ENCODE peak calls at places on chromosomes 1 and 21, in four cellular contexts. One of them, this sample, is unnamed.

GRCh38 chr1:88061106-88061829 is 622.8 kb upstream of the PKN2 start:
- DNase-seq in GM12878: no peak
- DNase-seq in K562: no peak
- DNase-seq in HepG2: peak
- DNase-seq in this sample: peak

GRCh38 chr1:109783436-109783835 is 19.7 kb upstream of the EPS8L3 start:
- DNase-seq in K562: no peak
- DNase-seq in HepG2: no peak
- DNase-seq in GM12878: no peak
- DNase-seq in this sample: no peak

GRCh38 chr1:110245876-110246620 is 35.9 kb downstream of the KCNC4 start:
- DNase-seq in GM12878: no peak
- DNase-seq in HepG2: no peak
- DNase-seq in K562: no peak
- DNase-seq in this sample: no peak

GRCh38 chr1:21859669-21860179 is 47.7 kb downstream of the LDLRAD2 start:
- DNase-seq in K562: no peak
- DNase-seq in HepG2: no peak
- DNase-seq in GM12878: no peak
- DNase-seq in this sample: no peak

GRCh38 chr1:13543451-13543911 is 29.7 kb upstream of the LRRC38 start:
- DNase-seq in K562: no peak
- DNase-seq in HepG2: no peak
- DNase-seq in GM12878: no peak
- DNase-seq in this sample: no peak

GRCh38 chr1:240478536-240478935 is 133.4 kb downstream of the GREM2 start:
- DNase-seq in K562: no peak
- DNase-seq in HepG2: no peak
- DNase-seq in GM12878: no peak
- DNase-seq in this sample: no peak

GRCh38 chr1:8082945-8083344 is 56.8 kb upstream of the ERRFI1 start:
- DNase-seq in K562: no peak
- DNase-seq in HepG2: peak
- DNase-seq in GM12878: no peak
- DNase-seq in this sample: no peak

GRCh38 chr1:231734417-231734816 is 107.8 kb downstream of the DISC1 start:
- DNase-seq in K562: no peak
- DNase-seq in HepG2: no peak
- DNase-seq in GM12878: no peak
- DNase-seq in this sample: no peak

GRCh38 chr1:192904438-192904895 is 95.6 kb downstream of the RGS2 start:
- DNase-seq in HepG2: no peak
- DNase-seq in GM12878: no peak
- DNase-seq in K562: no peak
- DNase-seq in this sample: no peak

GRCh38 chr21:42187976-42188653 is 30.8 kb upstream of the ABCG1 start:
- DNase-seq in GM12878: peak
- DNase-seq in K562: no peak
- DNase-seq in HepG2: no peak
- DNase-seq in this sample: no peak

GRCh38 chr1:234683856-234684632 is 74.1 kb upstream of the IRF2BP2 start:
- DNase-seq in HepG2: peak
- DNase-seq in GM12878: no peak
- DNase-seq in K562: no peak
- DNase-seq in this sample: no peak

GRCh38 chr21:43639470-43640178 is 19.7 kb downstream of the HSF2BP start:
- DNase-seq in GM12878: no peak
- DNase-seq in HepG2: peak
- DNase-seq in K562: no peak
- DNase-seq in this sample: no peak

GRCh38 chr1:36771678-36772284 is 262.5 kb downstream of the GRIK3 start:
- DNase-seq in K562: no peak
- DNase-seq in GM12878: no peak
- DNase-seq in HepG2: no peak
- DNase-seq in this sample: no peak

GRCh38 chr1:18913065-18913502 is 10.7 kb upstream of the ALDH4A1 start:
- DNase-seq in HepG2: peak
- DNase-seq in GM12878: no peak
- DNase-seq in K562: peak
- DNase-seq in this sample: peak

GRCh38 chr1:196372896-196373536 is 235.2 kb downstream of the KCNT2 start:
- DNase-seq in GM12878: no peak
- DNase-seq in K562: peak
- DNase-seq in HepG2: peak
- DNase-seq in this sample: peak

GRCh38 chr1:206557636-206558473 is 50.5 kb downstream of the RASSF5 start:
- DNase-seq in GM12878: no peak
- DNase-seq in K562: no peak
- DNase-seq in HepG2: no peak
- DNase-seq in this sample: no peak

DNA sequence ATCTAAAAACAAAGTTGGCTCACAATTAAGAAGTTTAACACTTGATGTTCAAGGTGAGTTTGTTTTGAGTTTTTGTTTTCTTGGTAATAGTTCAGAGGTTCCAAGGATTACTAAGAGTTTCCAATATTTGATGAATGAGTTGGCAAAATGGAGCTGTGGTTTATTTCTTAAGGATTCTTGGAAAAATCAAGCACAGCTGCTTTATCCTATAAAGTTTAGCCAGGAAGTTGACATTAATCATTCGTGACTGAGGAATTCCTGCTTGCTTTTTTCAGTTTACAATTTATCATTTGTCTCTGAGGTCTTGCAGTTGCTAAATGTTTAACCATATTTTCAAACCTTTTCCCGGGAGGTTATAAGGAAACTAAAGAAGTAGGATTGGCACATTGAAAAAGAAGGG is 15.2 kb downstream of the VCAM1 start:
- DNase-seq in GM12878: no peak
- DNase-seq in HepG2: no peak
- DNase-seq in K562: no peak
- DNase-seq in this sample: no peak
- TF ChIP-seq TARDBP in GM12878: no peak
- TF ChIP-seq TARDBP in HepG2: no peak
- TF ChIP-seq TARDBP in K562: no peak
- TF ChIP-seq TARDBP in this sample: no peak

GRCh38 chr1:181352695-181353094 is 130.6 kb upstream of the CACNA1E start:
- DNase-seq in HepG2: no peak
- DNase-seq in GM12878: no peak
- DNase-seq in K562: no peak
- DNase-seq in this sample: no peak
- TF ChIP-seq TARDBP in HepG2: no peak
- TF ChIP-seq TARDBP in GM12878: no peak
- TF ChIP-seq TARDBP in K562: no peak
- TF ChIP-seq TARDBP in this sample: no peak

DNA sequence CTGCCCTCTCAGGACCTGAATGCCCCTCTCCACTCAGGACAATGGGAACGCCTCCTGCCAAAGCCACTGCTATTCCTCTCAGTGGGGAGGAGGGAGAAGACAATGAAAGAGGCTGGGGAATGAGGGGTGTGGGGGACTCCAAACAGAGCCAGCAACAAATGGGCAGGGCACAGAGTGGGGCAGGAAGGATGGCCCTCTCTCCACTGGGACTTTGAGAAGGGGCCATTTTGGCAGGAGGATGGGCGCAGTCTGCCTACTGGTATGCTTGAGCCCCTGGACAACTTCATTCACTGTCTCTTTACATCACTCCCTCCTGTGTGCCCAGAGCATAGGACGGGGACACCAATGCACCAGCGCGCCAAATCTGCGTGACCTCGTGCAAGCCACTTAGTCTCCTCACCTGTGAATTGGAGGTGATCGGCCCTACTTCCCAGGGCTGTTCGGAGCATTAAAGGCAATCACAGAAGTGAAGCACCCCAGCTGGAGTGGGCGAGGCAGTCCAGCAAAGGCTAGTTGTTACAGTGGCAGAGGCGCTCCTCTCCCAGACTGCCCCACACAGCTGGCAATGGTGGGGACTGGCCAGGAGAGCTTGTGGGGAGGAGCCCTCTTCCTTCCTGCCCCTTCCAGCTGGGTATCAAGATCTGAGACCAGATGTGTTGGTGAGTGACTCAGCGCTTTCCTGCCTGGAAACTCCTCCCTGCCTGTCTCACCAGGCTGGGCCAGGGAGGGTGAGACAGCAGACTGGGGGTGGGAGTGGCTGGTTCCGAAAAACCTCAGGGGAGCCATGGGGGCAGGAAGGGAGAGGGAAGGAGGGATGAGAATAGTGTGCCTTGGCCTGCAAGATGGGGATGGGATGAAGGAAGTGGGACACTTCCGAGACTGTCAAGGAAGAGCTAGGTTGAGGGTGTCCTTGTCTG is 22.4 kb upstream of the SYNC start:
- DNase-seq in K562: peak
- DNase-seq in GM12878: no peak
- DNase-seq in HepG2: no peak
- DNase-seq in this sample: no peak
- TF ChIP-seq TARDBP in K562: peak
- TF ChIP-seq TARDBP in GM12878: no peak
- TF ChIP-seq TARDBP in HepG2: no peak
- TF ChIP-seq TARDBP in this sample: no peak

GRCh38 chr21:35036521-35037383 is 12.3 kb downstream of the RUNX1 start:
- DNase-seq in GM12878: no peak
- DNase-seq in HepG2: peak
- DNase-seq in K562: no peak
- DNase-seq in this sample: no peak
- TF ChIP-seq TARDBP in GM12878: no peak
- TF ChIP-seq TARDBP in HepG2: no peak
- TF ChIP-seq TARDBP in K562: no peak
- TF ChIP-seq TARDBP in this sample: no peak

GRCh38 chr1:11132571-11133293 is 33.1 kb upstream of the EXOSC10 start:
- DNase-seq in K562: no peak
- DNase-seq in HepG2: no peak
- DNase-seq in GM12878: no peak
- DNase-seq in this sample: no peak
- TF ChIP-seq TARDBP in K562: no peak
- TF ChIP-seq TARDBP in HepG2: no peak
- TF ChIP-seq TARDBP in GM12878: no peak
- TF ChIP-seq TARDBP in this sample: no peak

GRCh38 chr1:6419803-6420593 is at the start of gene HES2:
- DNase-seq in HepG2: no peak
- DNase-seq in GM12878: no peak
- DNase-seq in K562: peak
- DNase-seq in this sample: no peak
- TF ChIP-seq TARDBP in HepG2: no peak
- TF ChIP-seq TARDBP in GM12878: no peak
- TF ChIP-seq TARDBP in K562: no peak
- TF ChIP-seq TARDBP in this sample: no peak

DNA sequence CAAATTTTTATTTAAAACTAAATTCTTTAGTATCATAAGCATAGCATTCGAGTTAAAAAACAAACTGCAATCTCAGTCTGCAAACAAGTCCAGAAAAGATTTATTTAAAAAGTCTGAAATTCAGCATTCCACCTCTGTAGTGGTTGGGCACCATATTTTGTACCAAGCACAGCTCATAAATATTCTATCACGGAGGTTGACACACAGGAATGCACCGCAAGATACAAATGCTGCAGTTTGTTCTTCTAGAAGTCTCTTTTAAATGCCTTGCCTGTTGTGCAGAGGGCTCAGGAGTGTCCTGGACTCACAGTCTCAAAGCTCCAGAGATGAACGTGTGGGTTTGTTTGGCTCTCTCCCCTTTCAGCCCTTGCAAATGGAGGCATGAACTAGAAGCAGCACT is 212.4 kb upstream of the USP24 start:
- DNase-seq in K562: no peak
- DNase-seq in GM12878: no peak
- DNase-seq in HepG2: no peak
- DNase-seq in this sample: no peak
- TF ChIP-seq TARDBP in K562: no peak
- TF ChIP-seq TARDBP in GM12878: no peak
- TF ChIP-seq TARDBP in HepG2: no peak
- TF ChIP-seq TARDBP in this sample: no peak

GRCh38 chr1:116842654-116843053 is 67.1 kb upstream of the PTGFRN start:
- DNase-seq in K562: peak
- DNase-seq in GM12878: no peak
- DNase-seq in HepG2: peak
- DNase-seq in this sample: no peak
- TF ChIP-seq TARDBP in K562: no peak
- TF ChIP-seq TARDBP in GM12878: no peak
- TF ChIP-seq TARDBP in HepG2: no peak
- TF ChIP-seq TARDBP in this sample: no peak